ENCODE peak calls at places on chromosomes 11 and 22, in five cellular contexts. One of them, this sample, is unnamed.

GRCh38 chr11:96134622-96135021 is 208.4 kb downstream of the MAML2 start:
- DNase-seq in Calu3: no peak
- DNase-seq in AG04449: no peak
- DNase-seq in foreskin fibroblast: no peak
- DNase-seq in CD4-positive, alpha-beta T cell: no peak
- DNase-seq in this sample: no peak

GRCh38 chr11:67506426-67507032 is 1.4 kb upstream of the PITPNM1 start:
- DNase-seq in CD4-positive, alpha-beta T cell: no peak
- DNase-seq in AG04449: no peak
- DNase-seq in foreskin fibroblast: no peak
- DNase-seq in Calu3: no peak
- DNase-seq in this sample: no peak

GRCh38 chr11:59822989-59823566 is 12.5 kb upstream of the MRPL16 start:
- DNase-seq in foreskin fibroblast: peak
- DNase-seq in CD4-positive, alpha-beta T cell: no peak
- DNase-seq in Calu3: peak
- DNase-seq in AG04449: no peak
- DNase-seq in this sample: peak

GRCh38 chr11:118295834-118296454 is 8.6 kb upstream of the CD3E start:
- DNase-seq in CD4-positive, alpha-beta T cell: no peak
- DNase-seq in foreskin fibroblast: no peak
- DNase-seq in Calu3: peak
- DNase-seq in AG04449: no peak
- DNase-seq in this sample: no peak

GRCh38 chr22:41030891-41031290 is 61.5 kb upstream of the EP300 start:
- DNase-seq in Calu3: no peak
- DNase-seq in AG04449: no peak
- DNase-seq in CD4-positive, alpha-beta T cell: no peak
- DNase-seq in foreskin fibroblast: no peak
- DNase-seq in this sample: no peak

GRCh38 chr11:119460130-119460529 is 37.2 kb upstream of the THY1 start:
- DNase-seq in foreskin fibroblast: no peak
- DNase-seq in AG04449: no peak
- DNase-seq in Calu3: no peak
- DNase-seq in CD4-positive, alpha-beta T cell: no peak
- DNase-seq in this sample: no peak

GRCh38 chr11:8332196-8332595 is 68.5 kb upstream of the LMO1 start:
- DNase-seq in foreskin fibroblast: no peak
- DNase-seq in CD4-positive, alpha-beta T cell: no peak
- DNase-seq in AG04449: no peak
- DNase-seq in Calu3: no peak
- DNase-seq in this sample: no peak

GRCh38 chr22:50673231-50674126 is 856 bp downstream of the SHANK3 start:
- DNase-seq in foreskin fibroblast: no peak
- DNase-seq in CD4-positive, alpha-beta T cell: no peak
- DNase-seq in Calu3: no peak
- DNase-seq in AG04449: no peak
- DNase-seq in this sample: no peak

GRCh38 chr11:38005597-38005996 is 1407.6 kb upstream of the RAG2 start:
- DNase-seq in foreskin fibroblast: peak
- DNase-seq in AG04449: peak
- DNase-seq in Calu3: no peak
- DNase-seq in CD4-positive, alpha-beta T cell: no peak
- DNase-seq in this sample: no peak

GRCh38 chr11:17014774-17015638 is 792 bp upstream of the PLEKHA7 start:
- DNase-seq in foreskin fibroblast: peak
- DNase-seq in CD4-positive, alpha-beta T cell: no peak
- DNase-seq in Calu3: peak
- DNase-seq in AG04449: no peak
- DNase-seq in this sample: peak

GRCh38 chr11:118892515-118892914 is 8.8 kb downstream of the CXCR5 start:
- DNase-seq in CD4-positive, alpha-beta T cell: peak
- DNase-seq in AG04449: no peak
- DNase-seq in Calu3: no peak
- DNase-seq in foreskin fibroblast: no peak
- DNase-seq in this sample: no peak

GRCh38 chr11:77672276-77672675 is 34.7 kb upstream of the CLNS1A start:
- DNase-seq in CD4-positive, alpha-beta T cell: no peak
- DNase-seq in Calu3: no peak
- DNase-seq in AG04449: peak
- DNase-seq in foreskin fibroblast: peak
- DNase-seq in this sample: no peak

GRCh38 chr22:50192056-50192824 is 6.5 kb downstream of the TRABD start:
- DNase-seq in foreskin fibroblast: peak
- DNase-seq in Calu3: no peak
- DNase-seq in CD4-positive, alpha-beta T cell: no peak
- DNase-seq in AG04449: no peak
- DNase-seq in this sample: no peak

GRCh38 chr11:1197886-1198765 is 24.7 kb upstream of the MUC5B start:
- DNase-seq in foreskin fibroblast: no peak
- DNase-seq in AG04449: no peak
- DNase-seq in CD4-positive, alpha-beta T cell: no peak
- DNase-seq in Calu3: no peak
- DNase-seq in this sample: no peak

GRCh38 chr11:32821917-32822560 is 7.7 kb upstream of the PRRG4 start:
- DNase-seq in CD4-positive, alpha-beta T cell: no peak
- DNase-seq in Calu3: no peak
- DNase-seq in foreskin fibroblast: no peak
- DNase-seq in AG04449: no peak
- DNase-seq in this sample: no peak

GRCh38 chr11:128365044-128365443 is 222.3 kb downstream of the ETS1 start:
- DNase-seq in Calu3: no peak
- DNase-seq in CD4-positive, alpha-beta T cell: no peak
- DNase-seq in AG04449: no peak
- DNase-seq in foreskin fibroblast: peak
- DNase-seq in this sample: no peak

GRCh38 chr11:65435981-65436411 is 13.4 kb downstream of the NEAT1 start:
- DNase-seq in AG04449: no peak
- DNase-seq in CD4-positive, alpha-beta T cell: no peak
- DNase-seq in foreskin fibroblast: no peak
- DNase-seq in Calu3: no peak
- DNase-seq in this sample: no peak

GRCh38 chr11:20355221-20356219 is 8.0 kb upstream of the HTATIP2 start:
- DNase-seq in AG04449: no peak
- DNase-seq in CD4-positive, alpha-beta T cell: peak
- DNase-seq in Calu3: peak
- DNase-seq in foreskin fibroblast: peak
- DNase-seq in this sample: peak

GRCh38 chr11:127864861-127865260 is 722.5 kb downstream of the ETS1 start:
- DNase-seq in Calu3: no peak
- DNase-seq in AG04449: no peak
- DNase-seq in CD4-positive, alpha-beta T cell: no peak
- DNase-seq in foreskin fibroblast: no peak
- DNase-seq in this sample: no peak

GRCh38 chr22:22883090-22883727 is 4.4 kb upstream of the IGLL5 start:
- DNase-seq in Calu3: no peak
- DNase-seq in AG04449: no peak
- DNase-seq in CD4-positive, alpha-beta T cell: no peak
- DNase-seq in foreskin fibroblast: no peak
- DNase-seq in this sample: no peak

DNA sequence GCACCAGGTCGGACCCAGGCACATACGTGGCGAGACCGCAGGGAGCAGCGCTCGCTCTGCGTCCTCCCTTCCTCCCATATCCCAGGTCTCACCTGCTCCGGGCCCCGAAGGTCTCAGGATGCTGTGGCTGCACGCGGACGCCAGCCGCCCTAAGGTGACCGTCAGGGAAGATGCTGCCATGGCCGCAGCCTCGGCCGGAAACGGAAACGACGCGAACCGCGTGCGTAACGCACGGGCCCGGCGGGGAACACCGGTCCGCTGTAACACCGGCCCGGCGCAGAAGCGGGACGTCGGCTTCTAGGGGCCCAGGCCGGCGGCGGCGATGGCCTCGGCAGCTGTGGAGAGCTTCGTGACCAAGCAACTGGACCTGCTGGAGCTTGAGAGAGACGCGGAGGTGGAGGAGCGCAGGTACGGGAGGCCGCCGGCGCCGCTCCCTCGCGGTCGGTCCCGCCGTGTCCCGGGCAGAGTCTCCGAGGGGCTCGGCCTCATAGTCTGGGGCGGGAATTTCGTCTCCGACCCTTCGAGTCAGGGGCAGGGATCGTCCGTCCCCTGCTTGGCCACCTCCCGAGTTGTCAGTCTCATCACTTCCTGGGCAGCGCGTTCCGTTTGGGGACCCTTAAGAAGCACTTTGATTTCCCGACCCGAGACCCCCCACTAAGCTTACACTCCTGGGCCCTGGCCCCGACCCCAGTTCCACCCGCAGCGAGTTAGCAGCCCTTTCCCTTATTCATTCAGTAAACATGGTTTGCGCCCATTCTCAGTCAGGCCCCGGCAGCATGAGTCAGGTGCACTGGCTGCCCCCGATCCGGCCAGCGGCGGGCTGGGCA is at the start of the genes IGHMBP2 and MRPL21:
- DNase-seq in foreskin fibroblast: peak
- DNase-seq in Calu3: peak
- DNase-seq in AG04449: no peak
- DNase-seq in CD4-positive, alpha-beta T cell: peak
- DNase-seq in this sample: peak
- TF ChIP-seq CTCF in foreskin fibroblast: no peak
- TF ChIP-seq CTCF in Calu3: no peak
- TF ChIP-seq CTCF in AG04449: no peak
- TF ChIP-seq CTCF in CD4-positive, alpha-beta T cell: no peak
- TF ChIP-seq CTCF in this sample: no peak

GRCh38 chr11:88484873-88485621 is 147.5 kb upstream of the CTSC start:
- DNase-seq in Calu3: peak
- DNase-seq in foreskin fibroblast: no peak
- DNase-seq in AG04449: no peak
- DNase-seq in CD4-positive, alpha-beta T cell: peak
- DNase-seq in this sample: no peak
- TF ChIP-seq CTCF in Calu3: peak
- TF ChIP-seq CTCF in foreskin fibroblast: peak
- TF ChIP-seq CTCF in AG04449: peak
- TF ChIP-seq CTCF in CD4-positive, alpha-beta T cell: peak
- TF ChIP-seq CTCF in this sample: peak

GRCh38 chr11:63833048-63833447 is 5.9 kb upstream of the MARK2 start:
- DNase-seq in AG04449: no peak
- DNase-seq in CD4-positive, alpha-beta T cell: no peak
- DNase-seq in Calu3: no peak
- DNase-seq in foreskin fibroblast: no peak
- DNase-seq in this sample: no peak

GRCh38 chr11:63831326-63831725 is 7.6 kb upstream of the MARK2 start:
- DNase-seq in CD4-positive, alpha-beta T cell: no peak
- DNase-seq in foreskin fibroblast: no peak
- DNase-seq in Calu3: no peak
- DNase-seq in AG04449: no peak
- DNase-seq in this sample: no peak

GRCh38 chr11:63826471-63827190 is 12.3 kb upstream of the MARK2 start:
- DNase-seq in AG04449: no peak
- DNase-seq in Calu3: no peak
- DNase-seq in CD4-positive, alpha-beta T cell: no peak
- DNase-seq in foreskin fibroblast: no peak
- DNase-seq in this sample: no peak

GRCh38 chr11:63832336-63832735 is 6.6 kb upstream of the MARK2 start:
- DNase-seq in CD4-positive, alpha-beta T cell: no peak
- DNase-seq in AG04449: no peak
- DNase-seq in Calu3: no peak
- DNase-seq in foreskin fibroblast: no peak
- DNase-seq in this sample: no peak

DNA sequence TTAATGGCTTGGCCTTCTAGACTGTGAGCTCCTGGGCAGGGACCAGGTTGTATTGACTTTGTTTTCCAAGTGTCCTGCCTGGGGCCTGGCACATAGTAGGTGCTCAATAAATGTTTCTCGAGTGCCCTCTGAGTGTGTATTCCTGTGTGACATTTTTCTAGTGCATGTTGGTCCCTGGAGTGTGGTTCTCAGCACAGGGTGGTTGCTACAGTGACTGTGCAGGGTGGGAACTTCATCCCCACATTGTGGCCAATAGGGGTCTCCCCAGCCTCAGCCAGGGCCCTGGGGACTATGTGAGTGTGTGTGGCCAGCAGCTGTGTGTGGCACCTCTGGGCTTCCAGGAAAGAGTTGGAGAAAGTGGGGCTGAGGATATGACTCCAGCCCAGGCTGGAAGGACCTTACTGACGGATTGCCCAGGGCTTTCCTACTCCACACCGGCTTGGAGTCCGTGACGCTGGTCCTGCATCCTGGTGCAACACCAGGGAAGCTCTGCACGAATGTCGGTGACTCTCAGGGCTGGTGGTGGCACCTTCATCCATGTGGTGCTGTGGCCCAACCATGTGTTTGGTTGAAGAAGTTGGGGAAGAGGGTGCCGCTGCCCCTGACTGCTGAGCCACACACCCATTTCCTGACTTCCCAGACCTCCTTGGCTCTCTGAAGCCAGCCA is 9.0 kb upstream of the MARK2 start:
- DNase-seq in CD4-positive, alpha-beta T cell: no peak
- DNase-seq in Calu3: peak
- DNase-seq in AG04449: no peak
- DNase-seq in foreskin fibroblast: peak
- DNase-seq in this sample: peak
- TF ChIP-seq CTCF in CD4-positive, alpha-beta T cell: no peak
- TF ChIP-seq CTCF in Calu3: peak
- TF ChIP-seq CTCF in AG04449: peak
- TF ChIP-seq CTCF in foreskin fibroblast: peak
- TF ChIP-seq CTCF in this sample: peak

DNA sequence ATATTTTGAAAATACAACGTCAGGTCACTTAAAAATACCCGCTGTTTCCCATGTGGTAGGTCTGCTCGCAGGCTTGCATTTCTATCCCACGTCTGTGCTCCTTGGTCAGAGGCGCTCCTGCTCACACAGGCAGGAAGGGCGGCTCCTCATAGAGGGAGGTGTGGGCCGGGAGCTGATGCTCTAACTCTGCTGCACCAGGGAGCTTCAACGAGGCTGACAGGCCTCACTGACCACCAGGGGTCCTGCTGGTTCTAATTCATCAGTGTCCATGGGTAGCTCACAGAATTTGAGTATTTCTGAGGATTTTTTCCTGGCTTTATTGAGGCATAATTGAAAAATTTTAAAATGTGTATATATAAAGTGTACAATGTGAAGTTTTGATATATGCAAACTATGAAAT is 68.5 kb downstream of the PIWIL3 start:
- DNase-seq in CD4-positive, alpha-beta T cell: no peak
- DNase-seq in Calu3: peak
- DNase-seq in AG04449: no peak
- DNase-seq in foreskin fibroblast: no peak
- DNase-seq in this sample: no peak
- TF ChIP-seq CTCF in CD4-positive, alpha-beta T cell: no peak
- TF ChIP-seq CTCF in Calu3: no peak
- TF ChIP-seq CTCF in AG04449: no peak
- TF ChIP-seq CTCF in foreskin fibroblast: no peak
- TF ChIP-seq CTCF in this sample: no peak

DNA sequence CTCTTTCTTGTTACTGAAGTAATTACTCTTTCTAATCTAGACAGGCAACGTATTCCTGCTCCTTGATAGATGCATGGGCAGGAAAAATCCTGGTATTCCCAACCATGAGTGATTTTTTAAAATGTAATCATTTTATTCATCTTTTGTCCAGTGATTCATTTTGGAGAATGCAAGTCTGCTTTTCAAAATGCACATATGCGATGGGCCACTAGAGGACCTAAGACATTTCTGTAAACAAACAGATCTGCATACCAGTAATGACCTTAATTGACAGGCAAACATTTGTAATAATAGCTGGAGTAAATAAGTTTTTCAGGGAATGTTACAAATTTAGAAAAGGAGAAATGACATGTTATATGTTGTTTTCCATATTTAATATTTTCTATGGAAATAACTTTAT is 1167.6 kb downstream of the JRKL start:
- DNase-seq in CD4-positive, alpha-beta T cell: no peak
- DNase-seq in AG04449: no peak
- DNase-seq in Calu3: no peak
- DNase-seq in foreskin fibroblast: no peak
- DNase-seq in this sample: no peak
- TF ChIP-seq CTCF in CD4-positive, alpha-beta T cell: no peak
- TF ChIP-seq CTCF in AG04449: no peak
- TF ChIP-seq CTCF in Calu3: no peak
- TF ChIP-seq CTCF in foreskin fibroblast: no peak
- TF ChIP-seq CTCF in this sample: peak

GRCh38 chr22:42604403-42604802 is 10.3 kb downstream of the POLDIP3 start:
- DNase-seq in Calu3: no peak
- DNase-seq in AG04449: no peak
- DNase-seq in CD4-positive, alpha-beta T cell: no peak
- DNase-seq in foreskin fibroblast: no peak
- DNase-seq in this sample: no peak
- TF ChIP-seq CTCF in Calu3: no peak
- TF ChIP-seq CTCF in AG04449: no peak
- TF ChIP-seq CTCF in CD4-positive, alpha-beta T cell: no peak
- TF ChIP-seq CTCF in foreskin fibroblast: no peak
- TF ChIP-seq CTCF in this sample: no peak